ENCODE peak calls at places on chromosomes 7 and 10, in six cellular contexts. C is pancreas; V is CD4-positive, alpha-beta memory T cell; N is OCI-LY7; H is psoas muscle; S is neural progenitor cell. L is an unnamed sample. For H3K36me3, the result is how much of the 10 kb centered on the place peaks cover.

GRCh38 chr10:9311702-9312499 is 1257.4 kb downstream of the GATA3 start:
- DNase-seq in C (no peak), V (no peak), N (no peak), H (no peak), S (no peak), L (no peak)

GRCh38 chr10:33698028-33698427 is 363.6 kb upstream of the NRP1 start:
- DNase-seq in C (no peak), V (no peak), N (no peak), H (no peak), S (no peak), L (no peak)

GRCh38 chr7:136015638-136016037 is 38.5 kb upstream of the MTPN start:
- DNase-seq in C (no peak), V (no peak), N (no peak), H (no peak), S (no peak), L (no peak)

GRCh38 chr10:20598590-20598989 is 298.5 kb downstream of the NEBL start:
- DNase-seq in C (no peak), V (no peak), N (no peak), H (peak), S (no peak), L (peak)

GRCh38 chr7:12896316-12896715 is 208.9 kb downstream of the ARL4A start:
- DNase-seq in C (no peak), V (no peak), N (no peak), H (no peak), S (no peak), L (no peak)

GRCh38 chr10:70940834-70941568 is 52.6 kb upstream of the PCBD1 start:
- DNase-seq in C (peak), V (no peak), N (no peak), H (peak), S (no peak), L (peak)

GRCh38 chr10:130999376-131000202 is 311.9 kb downstream of the TCERG1L start:
- DNase-seq in C (no peak), V (no peak), N (no peak), H (no peak), S (no peak), L (no peak)

GRCh38 chr10:71713135-71714040 is 6.2 kb downstream of the C10orf105 start:
- DNase-seq in C (peak), V (peak), N (peak), H (peak), S (no peak), L (no peak)

GRCh38 chr7:105672820-105673219 is 91.5 kb upstream of the EFCAB10 start:
- DNase-seq in C (no peak), V (no peak), N (no peak), H (no peak), S (no peak), L (no peak)

GRCh38 chr10:122154733-122155366 is 116.2 kb upstream of the BTBD16 start:
- DNase-seq in C (no peak), V (no peak), N (no peak), H (peak), S (peak), L (no peak)

GRCh38 chr10:9244880-9245279 is 1190.4 kb downstream of the GATA3 start:
- DNase-seq in C (no peak), V (no peak), N (no peak), H (no peak), S (peak), L (no peak)

GRCh38 chr7:123716877-123717276 is 31.9 kb downstream of the WASL start:
- DNase-seq in C (no peak), V (no peak), N (no peak), H (no peak), S (no peak), L (no peak)

GRCh38 chr10:48556713-48557112 is 48.2 kb downstream of the ARHGAP22 start:
- DNase-seq in C (no peak), V (no peak), N (no peak), H (no peak), S (no peak), L (no peak)

GRCh38 chr10:103576076-103576471 is 82.6 kb downstream of the NEURL1 start:
- DNase-seq in C (no peak), V (no peak), N (no peak), H (peak), S (no peak), L (no peak)
- H3K27ac ChIP-seq in C (no peak), V (no peak), N (no peak), H (no peak), S (no peak), L (no peak)

GRCh38 chr7:117873933-117874530 is 791 bp upstream of the CTTNBP2 start:
- DNase-seq in C (no peak), V (no peak), N (no peak), H (no peak), S (no peak), L (no peak)

GRCh38 chr7:117871778-117872538 is 1.3 kb downstream of the CTTNBP2 start:
- DNase-seq in C (peak), V (no peak), N (no peak), H (peak), S (peak), L (no peak)

GRCh38 chr7:117871401-117871777 is 1.9 kb downstream of the CTTNBP2 start:
- DNase-seq in C (no peak), V (no peak), N (no peak), H (no peak), S (no peak), L (no peak)

GRCh38 chr7:117873056-117873932 is at the start of gene CTTNBP2:
- DNase-seq in C (peak), V (no peak), N (no peak), H (peak), S (peak), L (peak)

DNA sequence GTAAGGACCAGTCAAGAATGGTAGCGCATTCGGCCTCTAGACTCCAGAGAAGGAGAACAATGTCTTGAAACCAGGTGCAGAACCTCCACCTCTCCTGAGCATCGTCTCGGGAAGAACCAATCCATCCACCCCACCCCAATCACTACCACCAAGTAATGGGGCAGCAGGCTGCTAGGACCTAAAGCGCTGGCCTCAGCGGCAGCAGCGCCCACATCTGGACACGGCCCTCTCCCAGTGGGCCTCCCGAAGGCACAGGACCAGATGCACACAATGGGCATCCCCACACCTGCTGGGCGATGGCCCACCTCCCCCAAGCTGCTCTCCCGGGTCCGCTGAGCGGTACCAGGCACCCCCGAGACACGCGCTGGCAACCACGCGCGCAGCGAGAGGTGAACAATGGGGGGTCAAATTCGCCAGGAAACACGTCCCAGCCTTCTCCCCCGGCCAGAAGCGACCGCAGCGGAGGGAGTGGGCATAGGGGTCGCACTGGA is 631 bp downstream of the CTTNBP2 start:
- DNase-seq in C (peak), V (no peak), N (no peak), H (peak), S (peak), L (no peak)
- H3K4me3 ChIP-seq in C (peak), V (no peak), N (no peak), H (peak), S (peak), L (peak)

GRCh38 chr7:43711503-43711902 is 17.8 kb downstream of the COA1 start:
- DNase-seq in C (no peak), V (no peak), N (no peak), H (no peak), S (no peak), L (no peak)
- H3K36me3 ChIP-seq in C (under half), V (under half), N (under half), H (under half), S (under half), L (under half)

GRCh38 chr10:112962343-112962742 is 12.3 kb downstream of the TCF7L2 start:
- DNase-seq in C (no peak), V (no peak), N (no peak), H (no peak), S (no peak), L (peak)
- H3K27ac ChIP-seq in C (no peak), V (no peak), N (no peak), H (no peak), S (peak), L (peak)

DNA sequence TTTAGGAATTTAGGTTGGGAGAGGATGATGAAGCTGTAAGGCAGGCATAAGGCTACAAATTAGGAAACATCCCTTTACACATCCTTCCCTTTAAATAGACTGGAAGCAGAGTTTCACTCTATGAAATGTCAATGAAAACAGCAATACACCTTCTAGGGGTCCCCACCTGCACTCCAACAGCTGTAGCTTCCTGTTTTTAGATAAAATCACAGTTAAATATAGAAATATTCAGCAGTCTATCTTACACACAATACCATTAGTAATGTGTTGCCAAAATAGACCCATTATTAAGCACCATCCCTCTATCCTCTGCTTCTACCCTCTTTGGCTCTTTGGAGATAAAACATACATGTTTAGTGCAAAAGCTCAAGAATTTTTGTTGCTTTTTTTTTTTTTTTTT is 237.4 kb downstream of the PCLO start:
- DNase-seq in C (no peak), V (no peak), N (peak), H (no peak), S (no peak), L (no peak)
- H3K4me3 ChIP-seq in C (no peak), V (no peak), N (peak), H (no peak), S (no peak), L (no peak)

DNA sequence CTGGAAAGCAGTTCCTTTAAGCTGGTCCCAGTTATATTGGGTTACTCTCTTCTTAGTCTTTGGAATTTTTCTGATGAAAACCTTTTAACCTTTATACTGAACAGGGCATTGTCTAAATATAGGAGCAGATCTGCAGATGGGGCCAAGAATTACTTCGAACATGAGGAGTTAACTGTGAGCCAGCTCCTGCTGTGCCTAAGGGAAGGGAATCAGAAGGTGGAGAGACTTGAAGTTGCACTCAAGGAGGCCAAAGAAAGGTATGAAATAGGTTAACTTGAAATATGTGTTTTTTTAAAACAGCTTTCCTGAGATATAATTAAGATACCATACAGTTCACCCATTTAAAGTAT is 18.8 kb downstream of the OPTN start:
- DNase-seq in C (no peak), V (no peak), N (no peak), H (no peak), S (no peak), L (no peak)
- H3K36me3 ChIP-seq in C (under half), V (half or more), N (under half), H (under half), S (under half), L (under half)

L was measured in SJCRH30.